ENCODE peak calls at places on chromosome 12, in nine cellular contexts. X, H, A, N, B, S, W, K and V are unnamed samples.
A peak's percentile ranks its signal among the peaks of the same experiment; 100 is the strongest.

GRCh38 chr12:6363330-6364036 is 11.9 kb downstream of the SCNN1A start:
- DNase-seq in N (peak; percentile 90), B (no peak), W (peak; percentile 65), K (peak; percentile 87), H (peak; percentile 83), A (peak; percentile 77), S (peak; percentile 94), X (peak; percentile 36), V (no peak)

GRCh38 chr12:19739195-19739776 is 300.0 kb downstream of the AEBP2 start:
- DNase-seq in B (peak; percentile 12), A (peak; percentile 35), K (peak; percentile 42), W (no peak), S (no peak), X (peak; percentile 65), H (no peak), N (peak; percentile 74), V (no peak)

GRCh38 chr12:92022093-92022492 is 123.6 kb downstream of the BTG1 start:
- DNase-seq in A (no peak), H (no peak), W (no peak), S (no peak), X (no peak), N (no peak), B (no peak), K (no peak), V (no peak)

GRCh38 chr12:91250273-91250672 is 67.7 kb upstream of the DCN start:
- DNase-seq in X (no peak), H (no peak), W (no peak), A (no peak), N (no peak), B (no peak), K (no peak), S (no peak), V (no peak)

GRCh38 chr12:112530941-112531340 is 112.2 kb downstream of the PTPN11 start:
- DNase-seq in W (no peak), X (no peak), S (no peak), B (no peak), N (no peak), K (no peak), A (no peak), H (no peak), V (no peak)

GRCh38 chr12:23722655-23723054 is 226.8 kb downstream of the SOX5 start:
- DNase-seq in A (no peak), H (no peak), B (no peak), S (no peak), K (no peak), X (no peak), N (no peak), W (no peak), V (no peak)

GRCh38 chr12:54549774-54550451 is 512 bp downstream of the PDE1B start:
- DNase-seq in N (no peak), S (no peak), K (peak; percentile 13), W (no peak), B (peak; percentile 71), H (no peak), A (no peak), X (peak; percentile 6), V (no peak)

GRCh38 chr12:64010069-64010686 is 165.7 kb downstream of the SRGAP1 start:
- DNase-seq in S (no peak), N (peak; percentile 42), B (no peak), H (no peak), X (peak; percentile 95), W (no peak), A (no peak), K (no peak), V (no peak)

GRCh38 chr12:119230804-119231203 is 52.1 kb downstream of the HSPB8 start:
- DNase-seq in S (no peak), K (no peak), H (no peak), A (no peak), W (no peak), N (no peak), X (no peak), B (no peak), V (no peak)

GRCh38 chr12:118288174-118288573 is 84.5 kb downstream of the TAOK3 start:
- DNase-seq in A (no peak), W (no peak), K (no peak), N (no peak), S (no peak), B (no peak), H (no peak), X (no peak), V (no peak)

GRCh38 chr12:51534675-51535074 is 56.4 kb upstream of the SCN8A start:
- DNase-seq in B (no peak), X (no peak), H (no peak), K (no peak), S (no peak), A (no peak), N (no peak), W (no peak), V (no peak)

GRCh38 chr12:51536159-51536558 is 54.9 kb upstream of the SCN8A start:
- DNase-seq in W (no peak), N (peak; percentile 53), B (no peak), A (no peak), K (no peak), X (peak; percentile 5), H (no peak), S (no peak), V (no peak)

GRCh38 chr12:51534216-51534615 is 56.8 kb upstream of the SCN8A start:
- DNase-seq in S (no peak), A (no peak), N (no peak), K (no peak), B (no peak), H (no peak), W (no peak), X (no peak), V (no peak)

GRCh38 chr12:51531982-51532497 is 59.0 kb upstream of the SCN8A start:
- DNase-seq in N (peak; percentile 76), X (peak; percentile 64), H (peak; percentile 64), K (peak; percentile 82), W (peak; percentile 56), B (peak; percentile 16), A (peak; percentile 74), S (no peak), V (no peak)

GRCh38 chr12:51533799-51534198 is 57.2 kb upstream of the SCN8A start:
- DNase-seq in W (no peak), S (no peak), N (peak; percentile 46), A (no peak), H (no peak), X (peak; percentile 31), K (no peak), B (no peak), V (no peak)
- TF ChIP-seq CTCF in W (no peak), S (no peak), N (peak; percentile 29), A (no peak), H (no peak), X (peak; percentile 27), K (no peak), B (peak; percentile 46), V (no peak)

GRCh38 chr12:644818-645552 is 18.3 kb downstream of the NINJ2 start:
- DNase-seq in N (no peak), B (no peak), A (no peak), X (peak; percentile 65), S (no peak), H (no peak), W (no peak), K (no peak), V (no peak)
- H3K4me1 ChIP-seq in N (peaks cover 46% of the 10 kb centered on the region), B (no peaks in the 10 kb centered on the region), A (peaks cover 34% of the 10 kb centered on the region), X (peaks cover 22% of the 10 kb centered on the region), S (peaks cover 38% of the 10 kb centered on the region), H (peaks cover 52% of the 10 kb centered on the region), W (peaks cover 15% of the 10 kb centered on the region), K (peaks cover 24% of the 10 kb centered on the region), V (peaks cover 74% of the 10 kb centered on the region)

GRCh38 chr12:1628671-1629337 is at the start of gene WNT5B:
- DNase-seq in X (no peak), W (no peak), H (no peak), S (no peak), B (no peak), A (no peak), K (no peak), N (no peak), V (no peak)

GRCh38 chr12:1632702-1633101 is 3.7 kb downstream of the WNT5B start:
- DNase-seq in W (no peak), A (no peak), N (no peak), X (no peak), B (no peak), H (no peak), S (no peak), K (no peak), V (no peak)

GRCh38 chr12:1629338-1630080 is 478 bp downstream of the WNT5B start:
- DNase-seq in A (no peak), W (no peak), K (peak; percentile 23), B (no peak), N (no peak), X (no peak), H (no peak), S (no peak), V (no peak)

GRCh38 chr12:1630827-1631591 is 2.0 kb downstream of the WNT5B start:
- DNase-seq in X (peak; percentile 62), H (no peak), W (peak; percentile 54), B (no peak), S (no peak), K (no peak), A (no peak), N (no peak), V (no peak)

DNA sequence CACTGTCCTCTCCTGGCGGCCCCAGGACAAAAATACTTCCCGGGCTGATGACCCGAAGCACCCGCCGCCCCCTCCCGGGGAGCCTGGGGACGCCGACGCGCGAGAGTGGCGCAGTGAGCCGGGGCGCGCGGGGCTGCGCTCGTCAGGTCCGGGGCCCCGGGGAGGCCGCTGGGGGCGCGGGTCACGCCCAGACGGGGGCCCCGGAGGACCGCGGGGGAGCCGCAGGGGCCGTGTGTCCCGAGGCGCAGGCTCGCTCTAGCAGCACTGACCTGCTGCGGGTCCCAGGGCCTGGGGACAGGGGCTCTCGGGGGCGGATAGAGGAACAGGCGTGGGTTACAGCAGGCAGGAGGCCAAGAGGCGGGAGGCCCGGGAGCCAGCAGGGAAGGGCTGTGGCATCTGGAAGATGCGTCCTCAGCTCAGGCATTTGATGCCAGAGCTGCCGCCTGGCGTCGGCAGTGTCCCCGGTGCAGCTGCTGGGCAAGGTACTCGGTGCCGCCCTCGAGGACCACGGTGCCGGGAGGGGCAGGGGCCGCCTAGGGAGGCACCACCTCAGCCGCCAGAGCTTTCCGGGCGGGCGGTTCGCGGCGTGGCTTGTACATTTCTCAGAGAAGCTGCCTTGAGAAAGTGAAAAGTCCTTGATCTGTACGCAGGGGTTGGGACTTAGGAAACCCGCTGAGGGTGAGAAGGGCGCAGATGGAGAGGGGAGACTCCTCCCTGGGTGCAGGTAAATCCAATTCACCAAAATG is 1.2 kb downstream of the WNT5B start:
- DNase-seq in W (peak; percentile 41), N (peak; percentile 58), B (no peak), K (peak; percentile 60), X (no peak), A (peak; percentile 56), S (peak; percentile 84), H (peak; percentile 56), V (no peak)
- TF ChIP-seq CTCF in W (peak; percentile 43), N (peak; percentile 15), B (peak; percentile 33), K (peak; percentile 19), X (peak; percentile 3), A (no peak), S (no peak), H (peak; percentile 26), V (no peak)

DNA sequence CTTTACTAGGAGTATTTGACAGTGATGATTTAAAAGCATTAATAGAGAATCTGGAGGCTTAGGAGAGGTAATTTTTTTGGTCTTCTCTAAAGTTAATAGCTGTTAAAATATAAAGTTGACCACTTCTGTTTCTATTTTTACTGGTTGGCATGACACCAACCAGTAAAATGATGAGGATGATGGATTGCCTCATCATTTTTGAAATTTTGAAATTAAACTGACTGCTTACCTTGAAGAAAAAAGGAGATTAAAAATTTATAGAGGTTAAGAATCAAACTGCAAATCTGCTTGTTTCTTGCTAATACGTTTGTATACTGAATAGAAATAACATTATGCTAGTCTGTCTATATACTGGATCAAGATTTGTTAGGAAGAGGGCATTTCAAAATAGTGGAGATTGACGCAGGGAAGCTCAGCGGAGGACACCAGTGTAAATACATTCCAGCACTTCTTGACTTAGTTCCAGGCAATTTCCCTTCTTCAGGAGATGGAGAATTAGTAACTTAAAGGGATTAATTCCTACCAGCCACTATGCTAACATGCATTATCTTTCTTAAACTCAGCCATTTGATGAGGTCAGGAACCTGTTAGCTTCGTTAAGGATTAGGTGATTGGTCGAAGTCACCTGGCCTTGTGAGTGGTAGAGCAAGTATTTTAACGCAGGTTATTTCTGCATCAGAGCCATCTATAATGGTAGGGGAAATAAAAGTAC is 3.6 kb downstream of the EID3 start:
- DNase-seq in S (no peak), N (peak; percentile 62), X (peak; percentile 20), B (no peak), W (no peak), A (no peak), K (no peak), H (no peak), V (no peak)
- H3K4me1 ChIP-seq in S (no peaks in the 10 kb centered on the region), N (peaks cover 86% of the 10 kb centered on the region), X (peaks cover 11% of the 10 kb centered on the region), B (no peaks in the 10 kb centered on the region), W (peaks cover 17% of the 10 kb centered on the region), A (peaks cover 35% of the 10 kb centered on the region), K (peaks cover 15% of the 10 kb centered on the region), H (peaks cover 50% of the 10 kb centered on the region), V (peaks cover 6% of the 10 kb centered on the region)